ENCODE peak calls at places on chromosome 7, in five cellular contexts. S is foreskin keratinocyte, T is IMR-90, B is A673, C is fibroblast of lung. J is an unnamed sample. For H3K4me1, the result is how much of the 10 kb centered on the place peaks cover.

GRCh38 chr7:153061913-153062528 is 302.5 kb downstream of the ACTR3B start:
- DNase-seq in S (no peak), T (no peak), B (peak), C (no peak), J (no peak)

GRCh38 chr7:30929686-30930085 is 18.0 kb downstream of the AQP1 start:
- DNase-seq in S (no peak), T (no peak), B (no peak), C (no peak), J (no peak)

GRCh38 chr7:139016931-139017511 is 18.8 kb downstream of the ZC3HAV1L start:
- DNase-seq in S (no peak), T (peak), B (peak), C (peak), J (peak)

GRCh38 chr7:111663771-111664170 is 101.5 kb upstream of the IMMP2L start:
- DNase-seq in S (no peak), T (no peak), B (no peak), C (no peak), J (no peak)

GRCh38 chr7:151844080-151844827 is 32.7 kb downstream of the PRKAG2 start:
- DNase-seq in S (no peak), T (peak), B (no peak), C (peak), J (no peak)

GRCh38 chr7:148042935-148043334 is 547.6 kb upstream of the C7orf33 start:
- DNase-seq in S (no peak), T (no peak), B (no peak), C (no peak), J (no peak)

GRCh38 chr7:101164071-101164840 is 1.1 kb downstream of the VGF start:
- DNase-seq in S (no peak), T (peak), B (peak), C (peak), J (peak)

GRCh38 chr7:30984359-30985107 is 20.8 kb downstream of the GHRHR start:
- DNase-seq in S (peak), T (no peak), B (peak), C (peak), J (peak)

GRCh38 chr7:155198206-155198892 is 99.3 kb upstream of the INSIG1 start:
- DNase-seq in S (no peak), T (no peak), B (no peak), C (no peak), J (no peak)

GRCh38 chr7:125780153-125780552 is 850.5 kb upstream of the POT1 start:
- DNase-seq in S (no peak), T (no peak), B (no peak), C (no peak), J (no peak)

GRCh38 chr7:113774182-113774807 is 144.5 kb downstream of the PPP1R3A start:
- DNase-seq in S (peak), T (peak), B (peak), C (peak), J (peak)

GRCh38 chr7:75696263-75697037 is 42.3 kb downstream of the HIP1 start:
- DNase-seq in S (no peak), T (no peak), B (no peak), C (no peak), J (no peak)

GRCh38 chr7:29408841-29409243 is 154.8 kb upstream of the PRR15 start:
- DNase-seq in S (peak), T (peak), B (peak), C (peak), J (peak)

GRCh38 chr7:29853072-29853471 is 46.8 kb downstream of the WIPF3 start:
- DNase-seq in S (no peak), T (no peak), B (no peak), C (no peak), J (no peak)

GRCh38 chr7:23462846-23463245 is 7.4 kb downstream of the IGF2BP3 start:
- DNase-seq in S (no peak), T (peak), B (peak), C (peak), J (peak)

GRCh38 chr7:137987968-137988367 is 13.9 kb downstream of the CREB3L2 start:
- DNase-seq in S (no peak), T (no peak), B (no peak), C (no peak), J (no peak)
- H3K4me1 ChIP-seq in S (under half), T (under half), B (under half), C (under half), J (under half)

DNA sequence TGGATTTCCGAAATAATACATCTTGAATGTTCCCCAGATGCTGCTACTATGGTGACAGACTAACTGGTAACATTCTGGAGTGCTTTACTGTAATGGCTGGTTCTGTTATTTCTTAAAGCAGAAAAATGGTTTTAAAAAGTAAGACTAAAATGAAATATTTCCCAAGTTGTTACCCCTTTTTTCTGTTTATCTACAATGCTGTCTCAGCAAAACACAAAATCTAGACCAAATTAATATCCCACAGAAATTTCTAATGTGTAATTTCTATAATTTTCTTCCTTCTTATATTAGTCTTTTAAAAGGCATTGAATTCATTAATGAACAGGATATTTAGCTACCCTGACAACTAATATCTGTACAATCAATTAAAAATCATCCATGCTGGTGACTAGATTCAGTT is 19.1 kb upstream of the MTERF1 start:
- DNase-seq in S (no peak), T (no peak), B (no peak), C (no peak), J (no peak)
- H3K27ac ChIP-seq in S (no peak), T (no peak), B (no peak), C (no peak), J (no peak)

DNA sequence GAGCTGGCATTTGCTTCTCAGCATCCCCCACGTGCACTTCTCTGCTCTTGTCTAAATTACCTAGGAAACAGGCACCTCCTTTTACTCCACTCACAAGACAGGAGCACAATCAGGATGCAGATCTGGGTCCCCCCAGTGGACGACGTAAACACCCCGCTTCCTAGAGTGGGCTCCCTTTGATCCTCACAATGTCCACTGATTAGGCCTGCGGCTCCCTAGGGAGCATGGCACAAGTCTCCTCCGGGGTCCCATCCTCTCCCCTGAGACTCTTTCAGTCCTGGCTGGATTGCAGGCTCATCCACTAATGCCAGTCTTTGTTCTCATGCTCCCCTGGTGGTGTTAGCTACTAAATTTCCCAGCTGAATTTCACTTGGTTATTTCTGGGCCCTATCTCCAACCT is 98.3 kb downstream of the GLI3 start:
- DNase-seq in S (no peak), T (no peak), B (no peak), C (no peak), J (no peak)
- TF ChIP-seq CTCF in S (peak), T (no peak), B (peak), C (no peak), J (no peak)

GRCh38 chr7:80900583-80901576 is 18.0 kb downstream of the SEMA3C start:
- DNase-seq in S (no peak), T (peak), B (peak), C (peak), J (no peak)
- H3K4me1 ChIP-seq in S (under half), T (under half), B (under half), C (under half), J (under half)

DNA sequence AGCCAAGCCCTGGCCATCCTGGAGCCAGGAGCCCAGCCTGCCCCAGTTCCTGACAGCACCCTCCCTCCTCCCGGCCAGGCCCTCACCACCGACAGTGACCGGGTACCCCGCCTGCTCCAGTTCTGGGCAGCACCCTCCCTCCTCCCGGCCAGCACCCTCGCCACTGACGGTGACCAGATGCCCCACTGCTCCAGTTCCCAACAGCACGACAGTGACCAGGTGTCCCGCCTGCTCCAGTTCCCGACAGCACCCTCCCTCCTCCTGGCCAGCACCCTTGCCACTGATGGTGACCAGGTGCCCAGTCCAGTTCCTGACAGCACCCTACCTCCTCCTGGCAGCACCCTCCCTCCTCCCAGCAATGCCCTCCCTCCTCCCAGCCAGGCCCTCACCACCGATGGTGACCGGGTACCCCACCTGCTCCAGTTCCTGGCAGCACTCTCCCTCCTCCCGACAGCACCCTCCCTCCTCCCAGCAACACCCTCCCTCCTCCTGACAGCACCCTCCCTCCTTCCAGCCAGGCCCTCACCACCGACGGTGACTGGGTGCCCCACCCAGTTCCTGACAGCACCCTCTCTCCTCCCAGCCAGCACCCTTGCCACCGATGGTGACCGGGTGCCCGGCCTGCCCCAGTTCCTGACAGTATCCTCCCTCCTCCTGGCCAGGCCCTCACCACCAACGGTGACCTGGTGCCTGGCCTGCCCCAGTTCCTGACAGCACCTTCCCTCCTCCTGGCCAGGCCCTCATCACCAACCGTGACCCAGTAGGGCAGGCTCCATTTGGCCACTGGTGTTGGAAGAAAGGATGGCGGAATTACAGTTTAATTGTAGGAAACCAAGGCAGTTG is 40.3 kb downstream of the VIPR2 start:
- DNase-seq in S (no peak), T (no peak), B (no peak), C (no peak), J (no peak)
- H3K27ac ChIP-seq in S (no peak), T (no peak), B (no peak), C (no peak), J (no peak)